ENCODE peak calls at places on chromosomes 11 and 22, in five cellular contexts. K is stomach, G is lower leg skin, X is spleen, E is heart left ventricle. Z is an unnamed sample.

GRCh38 chr11:8375460-8375859 is 111.8 kb upstream of the LMO1 start:
- DNase-seq in K (no peak), G (no peak), X (no peak), E (no peak), Z (no peak)

GRCh38 chr11:92866679-92867282 is 102.7 kb upstream of the MTNR1B start:
- DNase-seq in K (no peak), G (no peak), X (no peak), E (peak), Z (no peak)

GRCh38 chr11:121024989-121025388 is 1.1 kb downstream of the TBCEL start:
- DNase-seq in K (no peak), G (no peak), X (no peak), E (peak), Z (no peak)

GRCh38 chr11:3853935-3854659 is 1.4 kb upstream of the STIM1 start:
- DNase-seq in K (peak), G (peak), X (peak), E (peak), Z (peak)

GRCh38 chr11:45155058-45155551 is 8.7 kb downstream of the PRDM11 start:
- DNase-seq in K (peak), G (no peak), X (peak), E (peak), Z (no peak)

GRCh38 chr11:112285918-112286317 is 25.3 kb upstream of the PLET1 start:
- DNase-seq in K (no peak), G (no peak), X (no peak), E (no peak), Z (no peak)

GRCh38 chr11:62535802-62536201 is 10.8 kb downstream of the AHNAK start:
- DNase-seq in K (no peak), G (no peak), X (no peak), E (no peak), Z (no peak)

GRCh38 chr11:47271961-47272661 is 2.2 kb downstream of the MADD start:
- DNase-seq in K (peak), G (no peak), X (no peak), E (peak), Z (peak)

GRCh38 chr11:114395776-114396175 is 4.5 kb downstream of the C11orf71 start:
- DNase-seq in K (no peak), G (no peak), X (no peak), E (no peak), Z (no peak)

GRCh38 chr22:42957544-42957943 is 57.4 kb downstream of the PACSIN2 start:
- DNase-seq in K (no peak), G (no peak), X (no peak), E (no peak), Z (no peak)

GRCh38 chr22:42957958-42958357 is 57.0 kb downstream of the PACSIN2 start:
- DNase-seq in K (no peak), G (no peak), X (no peak), E (no peak), Z (no peak)

GRCh38 chr22:42960146-42960509 is 54.8 kb downstream of the PACSIN2 start:
- DNase-seq in K (no peak), G (no peak), X (no peak), E (no peak), Z (no peak)

GRCh38 chr22:42958937-42959336 is 56.0 kb downstream of the PACSIN2 start:
- DNase-seq in K (no peak), G (no peak), X (no peak), E (no peak), Z (no peak)

GRCh38 chr22:42959472-42960145 is 55.3 kb downstream of the PACSIN2 start:
- DNase-seq in K (peak), G (no peak), X (no peak), E (peak), Z (peak)
- TF ChIP-seq POLR2A in K (no peak), G (no peak), X (no peak), E (no peak), Z (no peak)

GRCh38 chr22:19115628-19116027 is 6.6 kb downstream of the DGCR2 start:
- DNase-seq in K (no peak), G (no peak), X (no peak), E (no peak), Z (no peak)
- TF ChIP-seq CTCF in K (no peak), G (no peak), X (no peak), E (no peak), Z (no peak)

GRCh38 chr11:326592-326841 is 5.9 kb upstream of the IFITM3 start:
- DNase-seq in K (no peak), G (no peak), X (no peak), E (no peak), Z (no peak)
- H3K4me3 ChIP-seq in K (no peak), G (no peak), X (peak), E (no peak), Z (no peak)

DNA sequence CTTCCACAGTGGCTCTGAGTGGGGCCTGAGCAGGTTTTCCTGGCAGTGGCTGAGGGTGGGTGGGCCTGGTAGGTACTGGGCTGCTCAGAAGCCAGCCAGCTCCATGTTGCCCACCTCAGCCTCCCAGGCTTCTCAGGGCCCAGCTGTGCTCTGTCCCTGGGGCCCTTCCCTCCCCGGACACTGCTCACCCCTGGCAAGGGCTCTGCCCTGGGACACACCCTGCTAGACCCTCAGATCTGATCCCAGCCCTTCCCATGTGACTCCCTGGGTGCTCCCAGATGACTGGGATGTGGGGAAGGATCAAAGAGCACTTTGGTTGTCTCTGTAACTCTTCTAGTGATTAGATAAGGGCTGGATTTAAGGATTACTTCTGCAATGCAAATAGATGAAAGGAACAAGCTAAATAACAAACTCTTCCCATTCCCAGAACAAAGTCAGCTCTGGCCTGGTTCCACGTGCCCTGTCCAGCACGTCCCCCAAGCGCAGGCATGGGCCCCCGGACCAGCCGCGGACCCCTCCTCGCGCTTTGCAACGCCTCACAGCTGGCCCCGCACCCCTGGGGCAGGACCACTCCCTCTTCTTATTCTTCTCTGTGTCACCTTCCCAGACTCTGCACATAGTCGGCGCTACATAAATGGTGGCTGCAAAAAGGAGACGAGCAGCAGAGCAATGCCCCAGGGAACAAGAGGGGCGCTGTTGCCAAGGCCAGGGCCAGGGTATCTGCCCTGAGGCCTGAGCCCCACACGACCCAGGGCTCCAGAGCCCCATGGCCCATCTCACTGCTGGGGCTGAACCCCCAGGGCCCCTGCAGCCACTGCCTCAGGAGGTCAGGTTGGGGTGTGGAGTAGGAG is 5.7 kb upstream of the KRTAP5-6 start:
- DNase-seq in K (no peak), G (no peak), X (no peak), E (no peak), Z (no peak)
- TF ChIP-seq POLR2A in K (no peak), G (no peak), X (no peak), E (no peak), Z (no peak)

GRCh38 chr22:50190182-50190951 is 4.7 kb downstream of the TRABD start:
- DNase-seq in K (peak), G (peak), X (peak), E (peak), Z (no peak)
- TF ChIP-seq CTCF in K (peak), G (no peak), X (peak), E (peak), Z (no peak)

GRCh38 chr11:108496643-108497256 is 1.4 kb downstream of the POGLUT3 start:
- DNase-seq in K (no peak), G (no peak), X (no peak), E (no peak), Z (no peak)
- H3K4me3 ChIP-seq in K (peak), G (no peak), X (no peak), E (peak), Z (no peak)

GRCh38 chr11:72006309-72007088 is 7.8 kb downstream of the IL18BP start:
- DNase-seq in K (no peak), G (no peak), X (no peak), E (no peak), Z (no peak)
- TF ChIP-seq POLR2A in K (no peak), G (no peak), X (no peak), E (no peak), Z (no peak)

GRCh38 chr11:86952933-86953637 is 2.1 kb downstream of the FZD4 start:
- DNase-seq in K (no peak), G (no peak), X (no peak), E (no peak), Z (peak)

GRCh38 chr11:86954288-86955110 is 696 bp downstream of the FZD4 start:
- DNase-seq in K (no peak), G (peak), X (no peak), E (peak), Z (peak)

GRCh38 chr11:86955111-86955673 is at the start of gene FZD4:
- DNase-seq in K (peak), G (peak), X (peak), E (peak), Z (peak)

GRCh38 chr11:86958259-86958658 is 3.1 kb upstream of the FZD4 start:
- DNase-seq in K (no peak), G (no peak), X (no peak), E (no peak), Z (no peak)

DNA sequence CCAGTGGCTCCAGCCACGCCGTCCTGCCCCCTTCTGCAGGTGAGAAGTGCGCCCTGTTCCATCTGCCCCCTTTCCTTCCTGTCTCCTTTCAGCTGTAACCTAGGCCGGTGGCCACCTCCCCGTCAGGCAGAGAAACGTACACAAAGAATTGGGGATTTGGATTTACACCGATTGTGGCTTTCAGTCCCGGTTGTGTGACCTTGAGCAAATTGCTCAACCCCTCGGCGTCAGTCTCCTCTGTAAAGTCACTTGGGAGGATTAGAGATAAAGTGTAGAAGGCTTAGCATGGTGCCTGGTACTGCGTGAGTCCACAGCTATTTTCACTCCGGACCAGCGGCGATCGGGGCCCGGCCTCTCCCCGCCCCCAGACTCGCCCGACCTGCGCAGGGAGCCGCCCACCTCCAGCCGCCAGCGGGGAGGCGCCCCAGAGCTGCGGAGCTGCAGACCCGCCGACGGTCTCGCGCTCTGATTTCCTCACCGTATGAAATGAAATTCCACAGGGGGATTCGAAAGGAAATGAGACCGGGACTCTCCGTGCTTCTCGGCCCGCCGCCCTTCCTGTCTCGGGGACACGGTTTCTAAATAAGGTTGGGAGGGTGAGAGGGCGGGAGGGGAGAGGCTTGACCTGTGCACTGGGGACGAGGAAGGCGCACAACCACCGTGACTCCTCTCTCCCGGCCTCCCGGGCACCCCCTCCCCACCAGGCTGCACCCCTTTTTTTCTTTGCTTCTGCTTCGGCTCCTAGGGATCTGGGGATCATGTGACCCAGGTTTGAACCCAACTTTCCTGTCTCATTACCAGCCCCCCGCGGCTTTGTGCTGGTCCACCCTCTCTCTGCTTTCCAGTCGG is 703 bp upstream of the FZD4 start:
- DNase-seq in K (peak), G (peak), X (peak), E (peak), Z (peak)
- TF ChIP-seq CTCF in K (peak), G (no peak), X (peak), E (no peak), Z (peak)

GRCh38 chr11:71333473-71333872 is 81.1 kb upstream of the SHANK2 start:
- DNase-seq in K (peak), G (no peak), X (peak), E (no peak), Z (no peak)

GRCh38 chr11:71331631-71332030 is 79.3 kb upstream of the SHANK2 start:
- DNase-seq in K (peak), G (no peak), X (peak), E (no peak), Z (no peak)

GRCh38 chr11:71336176-71336995 is 84.0 kb upstream of the SHANK2 start:
- DNase-seq in K (peak), G (no peak), X (peak), E (no peak), Z (no peak)

GRCh38 chr11:71332046-71332445 is 79.7 kb upstream of the SHANK2 start:
- DNase-seq in K (peak), G (no peak), X (peak), E (no peak), Z (no peak)

DNA sequence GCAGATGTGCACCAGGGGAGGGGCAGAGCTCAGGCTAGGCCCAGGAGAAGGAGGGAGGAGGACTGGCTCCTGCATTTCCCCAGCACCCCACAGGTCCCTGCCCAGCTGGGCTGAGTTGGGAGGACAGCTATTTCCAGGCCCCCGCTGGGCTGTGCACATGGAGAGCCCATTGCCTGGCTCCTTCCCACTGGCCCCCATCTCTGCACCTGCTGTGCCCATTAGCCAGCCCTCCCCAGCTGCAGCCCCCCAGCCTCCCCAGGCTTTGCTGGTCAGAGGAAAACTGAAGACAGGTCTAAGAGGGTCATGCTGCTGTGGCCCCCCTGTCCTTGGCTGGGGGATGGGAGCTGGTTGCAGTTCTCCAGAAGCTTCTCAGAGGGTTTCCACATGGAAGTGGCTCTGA is 81.8 kb upstream of the SHANK2 start:
- DNase-seq in K (no peak), G (no peak), X (peak), E (no peak), Z (no peak)
- H3K4me3 ChIP-seq in K (no peak), G (no peak), X (no peak), E (no peak), Z (no peak)